ENCODE peak calls at places on chromosomes 1 and 21, in five cellular contexts. D, N, F, H and P are unnamed samples.

GRCh38 chr21:46120301-46121285 is 22.7 kb downstream of the COL6A2 start:
- DNase-seq in D (no peak), N (no peak), F (no peak), H (peak; percentile 35), P (no peak)

GRCh38 chr21:32336711-32337110 is 38.1 kb downstream of the MRAP start:
- DNase-seq in D (no peak), N (no peak), F (no peak), H (no peak), P (no peak)

GRCh38 chr1:179883739-179884138 is 1.7 kb downstream of the TOR1AIP1 start:
- DNase-seq in D (no peak), N (no peak), F (peak; percentile 56), H (no peak), P (no peak)

GRCh38 chr1:34739613-34740012 is 15.2 kb upstream of the GJB5 start:
- DNase-seq in D (no peak), N (no peak), F (no peak), H (no peak), P (no peak)

GRCh38 chr21:42107881-42108553 is 36.9 kb downstream of the UMODL1 start:
- DNase-seq in D (no peak), N (peak; percentile 50), F (no peak), H (peak; percentile 88), P (peak; percentile 54)

GRCh38 chr1:42177551-42177981 is 13.0 kb upstream of the GUCA2A start:
- DNase-seq in D (no peak), N (no peak), F (no peak), H (no peak), P (no peak)

GRCh38 chr1:59170659-59171058 is 126.2 kb upstream of the FGGY start:
- DNase-seq in D (no peak), N (no peak), F (no peak), H (no peak), P (no peak)

GRCh38 chr1:66402194-66402593 is 131.8 kb upstream of the SGIP1 start:
- DNase-seq in D (no peak), N (no peak), F (peak; percentile 87), H (no peak), P (no peak)

GRCh38 chr1:102732927-102733326 is 375.4 kb downstream of the COL11A1 start:
- DNase-seq in D (no peak), N (no peak), F (no peak), H (no peak), P (no peak)

GRCh38 chr1:112956503-112957132 is 622 bp upstream of the SLC16A1 start:
- DNase-seq in D (no peak), N (no peak), F (no peak), H (no peak), P (no peak)

GRCh38 chr1:182315157-182315556 is 76.4 kb downstream of the GLUL start:
- DNase-seq in D (no peak), N (no peak), F (no peak), H (no peak), P (no peak)
- TF ChIP-seq JUND in D (no peak), N (no peak), F (no peak), H (no peak), P (peak; percentile 13)

GRCh38 chr1:245717611-245718010 is 562.8 kb downstream of the KIF26B start:
- DNase-seq in D (no peak), N (no peak), F (no peak), H (no peak), P (no peak)

GRCh38 chr1:245716561-245716960 is 561.8 kb downstream of the KIF26B start:
- DNase-seq in D (no peak), N (no peak), F (no peak), H (no peak), P (no peak)

GRCh38 chr1:245718123-245718522 is 563.3 kb downstream of the KIF26B start:
- DNase-seq in D (no peak), N (no peak), F (no peak), H (no peak), P (no peak)

GRCh38 chr1:245715970-245716369 is 561.2 kb downstream of the KIF26B start:
- DNase-seq in D (peak; percentile 26), N (no peak), F (no peak), H (no peak), P (no peak)

GRCh38 chr1:245715291-245715701 is 560.5 kb downstream of the KIF26B start:
- DNase-seq in D (no peak), N (no peak), F (no peak), H (no peak), P (no peak)
- TF ChIP-seq JUND in D (no peak), N (no peak), F (no peak), H (no peak), P (no peak)

DNA sequence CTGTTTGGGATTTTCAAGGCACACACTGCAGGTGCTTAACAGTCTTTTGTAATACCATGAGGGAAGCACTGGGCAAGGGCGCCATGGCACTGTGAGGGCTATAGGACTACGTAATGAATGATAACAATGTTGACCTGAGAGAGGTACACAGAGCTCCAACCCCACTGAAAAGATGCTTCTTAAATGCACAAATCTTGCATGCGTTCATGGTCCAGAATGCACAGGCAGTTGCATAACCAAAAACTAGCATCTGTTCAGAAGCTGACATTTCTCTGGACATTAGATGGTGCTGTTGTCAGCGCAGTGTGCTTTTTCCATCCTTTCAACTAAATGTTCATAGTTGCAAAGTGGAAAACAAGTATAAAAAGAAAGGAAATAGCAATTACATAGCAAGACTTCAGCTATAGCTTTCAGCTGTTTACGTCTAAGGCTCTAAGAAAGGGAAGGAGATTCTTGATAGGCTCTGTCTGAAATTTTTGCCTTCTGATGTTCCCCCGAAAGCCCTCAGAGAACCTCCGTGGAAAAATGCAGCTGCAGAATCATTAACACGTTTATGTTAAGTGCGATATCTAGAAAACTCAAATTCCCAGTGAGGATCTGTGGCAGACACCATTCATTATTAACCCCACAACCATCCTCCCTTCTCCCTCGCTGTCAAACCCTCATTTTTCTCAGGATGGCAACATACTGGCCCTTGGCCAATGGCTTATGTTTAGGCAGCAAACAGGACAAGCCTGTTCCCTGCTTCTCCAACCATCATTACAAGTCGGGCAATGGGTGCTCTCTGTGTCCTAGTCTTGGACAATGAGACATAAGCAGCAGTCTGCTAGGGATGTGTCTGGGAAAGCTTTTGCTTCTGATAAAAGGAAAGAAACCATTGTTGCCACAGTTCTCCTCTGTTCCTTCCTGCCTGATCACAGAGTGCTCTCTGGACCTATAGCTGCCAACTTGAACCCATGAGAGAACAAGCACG is 8.2 kb upstream of the TARBP1 start:
- DNase-seq in D (no peak), N (no peak), F (no peak), H (peak; percentile 34), P (peak; percentile 49)
- TF ChIP-seq JUND in D (no peak), N (no peak), F (no peak), H (no peak), P (no peak)

GRCh38 chr21:38930065-38930464 is 124.3 kb downstream of the ETS2 start:
- DNase-seq in D (no peak), N (no peak), F (no peak), H (no peak), P (no peak)

GRCh38 chr21:38929137-38929536 is 123.4 kb downstream of the ETS2 start:
- DNase-seq in D (no peak), N (no peak), F (no peak), H (no peak), P (no peak)

GRCh38 chr21:38929652-38930051 is 123.9 kb downstream of the ETS2 start:
- DNase-seq in D (no peak), N (no peak), F (no peak), H (no peak), P (no peak)

GRCh38 chr21:38933731-38934130 is 128.0 kb downstream of the ETS2 start:
- DNase-seq in D (no peak), N (no peak), F (no peak), H (no peak), P (no peak)

DNA sequence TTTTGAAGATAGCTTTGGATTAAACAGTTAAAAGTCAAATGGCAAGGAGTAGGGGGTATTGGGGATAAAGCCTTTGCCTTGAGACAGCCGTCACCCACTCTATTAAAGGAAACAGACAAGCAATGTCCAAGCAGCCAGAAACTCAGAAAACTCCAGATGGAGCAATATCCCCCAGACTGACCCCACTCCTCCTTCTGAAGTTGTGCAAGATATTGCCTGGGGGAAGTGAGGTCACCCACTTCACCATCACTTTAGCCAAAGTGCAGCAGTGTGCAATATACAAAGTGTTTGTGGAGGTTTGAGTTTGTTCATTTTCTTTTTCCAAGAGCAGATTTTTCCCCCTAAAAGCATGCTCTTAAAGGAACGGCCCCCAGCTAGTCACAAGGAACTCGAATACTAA is 125.1 kb downstream of the ETS2 start:
- DNase-seq in D (no peak), N (no peak), F (no peak), H (no peak), P (no peak)
- TF ChIP-seq JUND in D (no peak), N (no peak), F (no peak), H (no peak), P (no peak)

GRCh38 chr1:77416692-77417450 is 135.1 kb downstream of the AK5 start:
- DNase-seq in D (peak; percentile 48), N (peak; percentile 5), F (no peak), H (peak; percentile 12), P (no peak)
- TF ChIP-seq JUND in D (no peak), N (no peak), F (no peak), H (peak; percentile 8), P (no peak)

GRCh38 chr1:203764105-203765028 is 616 bp upstream of the LAX1 start:
- DNase-seq in D (no peak), N (no peak), F (no peak), H (no peak), P (no peak)

GRCh38 chr1:203769505-203770343 is 4.7 kb downstream of the LAX1 start:
- DNase-seq in D (no peak), N (no peak), F (no peak), H (peak; percentile 64), P (no peak)

GRCh38 chr1:203768158-203768725 is 3.3 kb downstream of the LAX1 start:
- DNase-seq in D (no peak), N (no peak), F (no peak), H (no peak), P (no peak)

GRCh38 chr1:203763505-203763904 is 1.5 kb upstream of the LAX1 start:
- DNase-seq in D (no peak), N (no peak), F (no peak), H (no peak), P (no peak)

GRCh38 chr1:203765029-203765837 is at the start of gene LAX1:
- DNase-seq in D (no peak), N (no peak), F (peak; percentile 77), H (no peak), P (no peak)
- TF ChIP-seq JUND in D (no peak), N (no peak), F (no peak), H (no peak), P (no peak)

DNA sequence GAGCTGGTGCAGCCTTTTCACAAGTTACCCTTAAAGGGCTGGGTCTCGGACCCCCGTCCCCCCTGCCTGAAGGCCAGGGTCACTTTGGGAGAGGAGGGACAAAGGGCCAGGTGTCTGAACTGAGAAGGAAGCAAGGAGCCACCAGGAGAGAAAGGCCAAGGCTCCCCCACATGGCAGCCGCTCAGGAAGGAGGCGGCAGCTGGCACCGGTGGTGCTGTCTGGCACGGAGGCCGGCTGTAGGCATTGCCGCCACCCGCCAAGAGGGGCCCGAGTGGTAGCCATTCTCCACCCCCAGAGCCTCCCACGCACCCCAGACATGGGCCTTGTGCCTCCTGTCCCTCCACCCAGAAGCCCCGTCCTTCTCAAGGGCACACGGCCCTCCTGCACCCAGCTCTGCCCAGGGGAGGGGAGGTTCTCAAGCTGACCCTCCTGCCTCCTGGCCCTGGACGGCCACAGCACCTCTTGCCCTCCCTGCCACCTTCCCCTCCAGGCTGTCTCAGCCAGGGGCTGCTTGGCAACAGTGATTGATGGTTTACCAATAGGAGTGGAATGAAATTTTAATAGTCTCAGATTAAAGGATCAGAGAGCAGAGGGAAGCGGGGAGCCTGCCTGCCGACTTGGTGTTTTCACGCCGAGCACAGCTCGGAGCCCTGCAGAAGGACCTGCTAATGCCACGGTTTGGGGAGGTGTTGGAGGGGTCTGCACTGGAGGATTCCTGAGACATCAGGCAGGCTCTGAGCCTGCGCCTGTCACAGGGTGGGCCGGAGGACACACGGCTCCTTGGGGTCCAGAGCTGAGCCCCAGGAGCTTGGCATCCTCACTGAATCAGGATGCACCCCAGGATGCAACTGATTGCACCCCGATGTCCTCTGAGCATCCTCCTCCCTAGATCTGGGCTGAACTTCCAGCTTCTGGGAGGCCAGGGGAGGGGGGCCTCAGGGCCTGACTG is 211.9 kb upstream of the VAMP3 start:
- DNase-seq in D (no peak), N (no peak), F (no peak), H (peak; percentile 55), P (no peak)
- TF ChIP-seq JUND in D (no peak), N (no peak), F (no peak), H (no peak), P (no peak)